ENCODE peak calls at places on chromosomes 6 and 20, in eight cellular contexts. G is non-pigmented ciliary epithelial cell; Z is stimulated activated CD4-positive, alpha-beta T cell treated with anti-CD3 and anti-CD28 coated beads, Interleukin-12 subunit alpha, Interleukin-12 subunit beta, amount 100 ng/mL, for 48 hours; N is esophagus squamous epithelium; M is HEK293T; F is GM23248; Y is ovary; D is HL-60. K is an unnamed sample.

GRCh38 chr6:31462026-31462963 is 35.6 kb upstream of the MICB start:
- DNase-seq in M (no peak), Y (no peak), G (no peak), F (peak), Z (no peak), D (no peak), N (no peak), K (no peak)

GRCh38 chr6:45599053-45599452 is 221.3 kb upstream of the SUPT3H start:
- DNase-seq in Z (no peak), F (peak), G (no peak), Y (no peak), N (no peak), M (no peak), D (peak), K (no peak)

GRCh38 chr20:50399003-50399916 is 110.9 kb upstream of the PTPN1 start:
- DNase-seq in Z (no peak), F (peak), M (no peak), Y (peak), G (no peak), N (no peak), D (no peak), K (no peak)

GRCh38 chr20:46324379-46324778 is 16.1 kb upstream of the CDH22 start:
- DNase-seq in Y (no peak), Z (no peak), F (peak), D (no peak), M (no peak), G (no peak), N (no peak), K (no peak)

GRCh38 chr6:134247271-134247833 is 70.6 kb downstream of the SGK1 start:
- DNase-seq in M (no peak), D (no peak), F (no peak), G (no peak), N (no peak), Y (no peak), Z (peak), K (peak)

GRCh38 chr6:166955865-166956443 is 396 bp downstream of the RNASET2 start:
- DNase-seq in F (peak), Z (no peak), M (peak), D (no peak), Y (no peak), G (no peak), N (no peak), K (no peak)

GRCh38 chr6:26329763-26330511 is 35.1 kb upstream of the BTN3A2 start:
- DNase-seq in Z (no peak), F (peak), N (no peak), G (no peak), Y (no peak), M (no peak), D (no peak), K (no peak)

GRCh38 chr6:41767112-41767946 is 12.4 kb downstream of the FRS3 start:
- DNase-seq in Z (no peak), D (no peak), F (peak), G (no peak), N (no peak), M (peak), Y (no peak), K (no peak)

GRCh38 chr6:46704562-46704961 is 16.9 kb downstream of the TDRD6 start:
- DNase-seq in F (peak), G (no peak), Z (no peak), N (no peak), Y (no peak), D (no peak), M (peak), K (no peak)

GRCh38 chr6:27237089-27237723 is 10.3 kb upstream of the PRSS16 start:
- DNase-seq in Y (no peak), G (no peak), M (peak), F (peak), Z (peak), D (no peak), N (no peak), K (no peak)

GRCh38 chr6:30744054-30744805 is at the start of gene IER3:
- DNase-seq in Y (peak), Z (peak), D (no peak), N (no peak), G (peak), F (peak), M (peak), K (peak)

GRCh38 chr6:151092561-151092960 is 147.2 kb upstream of the AKAP12 start:
- DNase-seq in Z (no peak), G (no peak), D (no peak), N (no peak), F (no peak), Y (no peak), M (no peak), K (no peak)

GRCh38 chr20:41249371-41249770 is 68.2 kb downstream of the ZHX3 start:
- DNase-seq in F (peak), Y (peak), M (no peak), G (peak), D (no peak), Z (no peak), N (no peak), K (no peak)

K was measured in MM.1S.